ENCODE peak calls at places on chromosome 18, in ten cellular contexts. L, M, V, Y, C, U, I, W, H and D are unnamed samples.
A peak's percentile ranks its signal among the peaks of the same experiment; 100 is the strongest.

GRCh38 chr18:75360206-75360605 is 67.3 kb downstream of the SMIM21 start:
- DNase-seq in W (no peak), Y (no peak), H (no peak), U (no peak), I (no peak), V (no peak), M (no peak), C (no peak), L (no peak), D (no peak)

GRCh38 chr18:57657566-57657965 is 35.9 kb upstream of the NARS1 start:
- DNase-seq in C (no peak), L (no peak), M (no peak), I (no peak), U (no peak), W (no peak), H (no peak), V (no peak), Y (no peak), D (no peak)

GRCh38 chr18:58216071-58216471 is 172.0 kb downstream of the NEDD4L start:
- DNase-seq in C (no peak), W (no peak), V (no peak), Y (no peak), M (no peak), U (peak; percentile 44), H (peak; percentile 69), L (no peak), I (no peak), D (no peak)

GRCh38 chr18:12048010-12048826 is 45.4 kb upstream of the ANKRD62 start:
- DNase-seq in Y (no peak), U (no peak), M (no peak), I (no peak), V (no peak), H (no peak), L (no peak), W (no peak), C (no peak), D (no peak)

GRCh38 chr18:32851936-32852335 is 79.1 kb upstream of the KLHL14 start:
- DNase-seq in L (no peak), I (no peak), V (no peak), H (no peak), Y (no peak), W (no peak), U (no peak), M (no peak), C (no peak), D (no peak)

GRCh38 chr18:69906765-69907164 is 40.9 kb downstream of the CD226 start:
- DNase-seq in I (no peak), W (no peak), U (no peak), H (no peak), C (no peak), L (no peak), Y (no peak), M (no peak), V (no peak), D (no peak)

GRCh38 chr18:51196116-51196810 is 1.2 kb downstream of the MEX3C start:
- DNase-seq in W (peak; percentile 83), C (peak; percentile 14), M (peak; percentile 66), H (peak; percentile 53), U (peak; percentile 28), L (peak; percentile 11), I (peak; percentile 33), Y (peak; percentile 15), V (peak; percentile 71), D (no peak)

GRCh38 chr18:45879681-45880655 is 54.5 kb downstream of the SIGLEC15 start:
- DNase-seq in U (peak; percentile 59), V (peak; percentile 85), H (peak; percentile 51), I (peak; percentile 81), Y (peak; percentile 71), C (peak; percentile 48), L (peak; percentile 66), M (peak; percentile 79), W (peak; percentile 85), D (peak; percentile 48)

GRCh38 chr18:13272411-13272810 is 53.9 kb downstream of the LDLRAD4 start:
- DNase-seq in Y (no peak), L (no peak), H (no peak), W (no peak), V (no peak), U (no peak), C (no peak), M (no peak), I (no peak), D (no peak)

GRCh38 chr18:52322307-52322706 is 17.7 kb upstream of the DCC start:
- DNase-seq in H (no peak), V (peak; percentile 24), M (no peak), Y (no peak), W (no peak), U (no peak), I (no peak), C (no peak), L (no peak), D (no peak)

GRCh38 chr18:74139888-74140287 is 7.7 kb downstream of the FBXO15 start:
- DNase-seq in U (peak; percentile 59), C (no peak), M (no peak), V (no peak), H (no peak), I (no peak), W (no peak), L (no peak), Y (no peak), D (no peak)

GRCh38 chr18:30359521-30359920 is 683.0 kb downstream of the DSC3 start:
- DNase-seq in V (no peak), I (no peak), Y (no peak), W (no peak), U (no peak), L (no peak), M (no peak), C (no peak), H (no peak), D (no peak)

GRCh38 chr18:55912071-55912470 is 324.1 kb upstream of the TCF4 start:
- DNase-seq in I (no peak), W (no peak), V (no peak), Y (no peak), M (no peak), U (no peak), C (no peak), L (no peak), H (no peak), D (no peak)

GRCh38 chr18:9366126-9366714 is 31.6 kb downstream of the TWSG1 start:
- DNase-seq in W (no peak), M (no peak), Y (no peak), U (peak; percentile 23), H (peak; percentile 46), L (no peak), V (no peak), I (no peak), C (peak; percentile 33), D (no peak)

GRCh38 chr18:56825312-56825711 is 174.2 kb downstream of the WDR7 start:
- DNase-seq in V (no peak), M (no peak), Y (no peak), I (peak; percentile 42), C (no peak), U (no peak), L (no peak), W (no peak), H (no peak), D (peak; percentile 74)

GRCh38 chr18:79559121-79559835 is 120.3 kb upstream of the CTDP1 start:
- DNase-seq in W (no peak), U (no peak), I (no peak), V (no peak), Y (no peak), M (no peak), H (no peak), C (no peak), L (no peak), D (no peak)

GRCh38 chr18:27887711-27888495 is 289.0 kb downstream of the CDH2 start:
- DNase-seq in L (no peak), H (no peak), W (no peak), I (no peak), C (no peak), M (no peak), V (no peak), U (peak; percentile 62), Y (no peak), D (no peak)

GRCh38 chr18:40583671-40584070 is 1371.4 kb upstream of the PIK3C3 start:
- DNase-seq in V (no peak), Y (no peak), H (no peak), W (peak; percentile 16), C (no peak), I (no peak), M (no peak), L (no peak), U (no peak), D (no peak)

GRCh38 chr18:49285627-49286026 is 174.8 kb downstream of the DYM start:
- DNase-seq in L (no peak), V (peak; percentile 15), C (no peak), W (no peak), Y (no peak), U (no peak), I (no peak), H (no peak), M (no peak), D (no peak)

GRCh38 chr18:57819671-57820460 is 16.8 kb upstream of the ATP8B1 start:
- DNase-seq in L (peak; percentile 82), M (peak; percentile 62), V (peak; percentile 100), I (no peak), C (no peak), U (peak; percentile 93), W (peak; percentile 72), H (peak; percentile 89), Y (no peak), D (no peak)

GRCh38 chr18:58788971-58789797 is 75.5 kb upstream of the ZNF532 start:
- DNase-seq in U (peak; percentile 53), L (no peak), Y (no peak), H (peak; percentile 61), M (peak; percentile 58), V (no peak), W (no peak), I (no peak), C (peak; percentile 20), D (no peak)

GRCh38 chr18:37913051-37913450 is 347.5 kb upstream of the CELF4 start:
- DNase-seq in H (no peak), V (no peak), L (no peak), W (no peak), M (no peak), Y (no peak), I (no peak), U (no peak), C (no peak), D (no peak)

GRCh38 chr18:52339891-52340371 is at the start of gene DCC:
- DNase-seq in M (no peak), U (no peak), V (peak; percentile 93), C (peak; percentile 48), I (peak; percentile 10), Y (no peak), W (peak; percentile 56), L (no peak), H (peak; percentile 24), D (no peak)

GRCh38 chr18:21054252-21054821 is 57.3 kb downstream of the ROCK1 start:
- DNase-seq in Y (no peak), M (no peak), H (no peak), L (no peak), W (no peak), U (no peak), V (no peak), I (no peak), C (no peak), D (no peak)

GRCh38 chr18:24188120-24188519 is 49.3 kb downstream of the CABYR start:
- DNase-seq in M (no peak), U (no peak), C (no peak), H (no peak), I (no peak), Y (no peak), L (no peak), V (no peak), W (no peak), D (no peak)

GRCh38 chr18:21857871-21858270 is 117.3 kb downstream of the MIB1 start:
- DNase-seq in V (no peak), I (no peak), U (no peak), Y (no peak), H (no peak), C (no peak), W (no peak), L (no peak), M (no peak), D (no peak)

GRCh38 chr18:22567794-22568193 is 150.1 kb upstream of the CTAGE1 start:
- DNase-seq in I (no peak), Y (no peak), C (no peak), V (peak; percentile 6), U (no peak), H (no peak), W (no peak), L (no peak), M (no peak), D (no peak)

GRCh38 chr18:70294471-70295191 is 5.8 kb downstream of the SOCS6 start:
- DNase-seq in M (no peak), H (no peak), V (no peak), C (no peak), L (no peak), Y (no peak), U (no peak), I (no peak), W (no peak), D (no peak)